ENCODE peak calls at places on chromosomes 13 and 19, in nine cellular contexts. Y is HL-60, F is body of pancreas, X is tibial nerve, N is B cell, C is Caco-2, R is Calu3, T is esophagus muscularis mucosa, I is endothelial cell. B is an unnamed sample.

GRCh38 chr13:83414393-83414792 is 467.9 kb downstream of the SLITRK1 start:
- DNase-seq in Y (no peak), F (no peak), X (no peak), N (no peak), C (no peak), R (no peak), T (no peak), I (no peak), B (no peak)

GRCh38 chr19:44576843-44577565 is 36.4 kb upstream of the IGSF23 start:
- DNase-seq in Y (no peak), F (peak), X (no peak), N (no peak), C (peak), R (peak), T (no peak), I (peak), B (peak)

GRCh38 chr13:42615691-42616090 is 41.7 kb downstream of the TNFSF11 start:
- DNase-seq in Y (no peak), F (no peak), X (no peak), N (no peak), C (no peak), R (no peak), T (no peak), I (no peak), B (no peak)

GRCh38 chr13:95530178-95530577 is 22.3 kb upstream of the CLDN10 start:
- DNase-seq in Y (peak), F (peak), X (no peak), N (no peak), C (no peak), R (no peak), T (no peak), I (no peak), B (no peak)

GRCh38 chr13:80000679-80001509 is 340.0 kb downstream of the SPRY2 start:
- DNase-seq in Y (no peak), F (no peak), X (no peak), N (no peak), C (no peak), R (no peak), T (no peak), I (no peak), B (no peak)

GRCh38 chr13:49374585-49375290 is 69.1 kb downstream of the CAB39L start:
- DNase-seq in Y (no peak), F (no peak), X (no peak), N (no peak), C (no peak), R (no peak), T (no peak), I (no peak), B (no peak)

GRCh38 chr19:5108123-5108613 is 139.3 kb downstream of the KDM4B start:
- DNase-seq in Y (no peak), F (no peak), X (no peak), N (no peak), C (no peak), R (no peak), T (no peak), I (no peak), B (no peak)

GRCh38 chr19:51259348-51260245 is 8.7 kb downstream of the SIGLECL1 start:
- DNase-seq in Y (peak), F (peak), X (peak), N (no peak), C (peak), R (peak), T (no peak), I (peak), B (no peak)

GRCh38 chr19:1811942-1812425 is at the start of gene ATP8B3:
- DNase-seq in Y (no peak), F (no peak), X (no peak), N (peak), C (no peak), R (peak), T (no peak), I (no peak), B (no peak)
- TF ChIP-seq CTCF in Y (no peak), F (peak), X (no peak), N (no peak), C (no peak), R (no peak), T (no peak), I (no peak), B (no peak)

GRCh38 chr13:82070411-82070810 is 1729.5 kb upstream of the SPRY2 start:
- DNase-seq in Y (no peak), F (no peak), X (no peak), N (no peak), C (no peak), R (no peak), T (no peak), I (no peak), B (no peak)
- TF ChIP-seq CTCF in Y (no peak), F (no peak), X (no peak), N (no peak), C (no peak), R (no peak), T (no peak), I (no peak), B (no peak)

GRCh38 chr19:38704488-38705026 is 39.7 kb downstream of the CAPN12 start:
- DNase-seq in Y (no peak), F (no peak), X (no peak), N (no peak), C (peak), R (no peak), T (no peak), I (no peak), B (no peak)
- TF ChIP-seq CTCF in Y (no peak), F (no peak), X (no peak), N (no peak), C (no peak), R (no peak), T (no peak), I (no peak), B (no peak)

DNA sequence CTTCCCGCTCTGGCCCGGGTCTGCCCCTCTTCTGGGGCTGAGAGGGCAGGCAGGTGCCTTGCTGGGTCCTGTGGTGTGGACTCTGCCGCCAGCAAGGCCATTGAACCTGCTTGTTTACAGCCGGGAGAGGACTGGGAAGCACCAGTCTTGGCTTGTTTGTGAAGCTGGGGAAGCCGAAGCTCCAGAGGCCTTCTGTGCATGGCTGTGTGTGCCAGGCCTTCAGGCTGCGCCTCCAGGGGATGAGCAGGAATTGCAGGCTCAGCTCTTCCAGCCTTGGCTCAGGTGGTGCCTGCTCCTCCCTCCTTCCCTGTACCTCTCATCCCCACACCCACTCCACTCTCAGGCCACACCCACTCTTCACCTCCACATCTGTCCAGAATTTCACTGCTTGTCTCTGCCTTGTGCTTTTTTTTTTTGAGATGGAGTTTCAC is 17.5 kb downstream of the NDUFB7 start:
- DNase-seq in Y (no peak), F (peak), X (no peak), N (no peak), C (no peak), R (no peak), T (no peak), I (no peak), B (no peak)
- TF ChIP-seq CTCF in Y (no peak), F (no peak), X (no peak), N (no peak), C (no peak), R (no peak), T (no peak), I (no peak), B (no peak)

GRCh38 chr13:107906131-107906530 is 309.2 kb downstream of the LIG4 start:
- DNase-seq in Y (no peak), F (no peak), X (no peak), N (no peak), C (no peak), R (no peak), T (no peak), I (no peak), B (no peak)
- TF ChIP-seq CTCF in Y (no peak), F (no peak), X (no peak), N (no peak), C (no peak), R (no peak), T (no peak), I (no peak), B (no peak)